ENCODE peak calls at places on chromosomes 12 and 14, in four cellular contexts. C, D, H and T are unnamed samples.
A peak's percentile ranks its signal among the peaks of the same experiment; 100 is the strongest.

GRCh38 chr12:109538191-109538863 is 35.0 kb downstream of the MMAB start:
- DNase-seq in C (no peak), D (no peak), H (no peak), T (no peak)

GRCh38 chr12:1013618-1014489 is 22.8 kb downstream of the ERC1 start:
- DNase-seq in C (no peak), D (no peak), H (no peak), T (no peak)

GRCh38 chr12:59595097-59595496 is 732 bp upstream of the SLC16A7 start:
- DNase-seq in C (no peak), D (no peak), H (no peak), T (no peak)

GRCh38 chr14:68607081-68607851 is 185.6 kb downstream of the ZFP36L1 start:
- DNase-seq in C (no peak), D (no peak), H (peak; percentile 68), T (peak; percentile 48)

GRCh38 chr12:121190523-121191031 is 19.4 kb upstream of the P2RX4 start:
- DNase-seq in C (no peak), D (no peak), H (no peak), T (no peak)

GRCh38 chr14:38079268-38079667 is 128.4 kb upstream of the SSTR1 start:
- DNase-seq in C (peak; percentile 6), D (no peak), H (no peak), T (no peak)

GRCh38 chr14:94394594-94395305 is 6.3 kb upstream of the SERPINA1 start:
- DNase-seq in C (no peak), D (no peak), H (peak; percentile 74), T (no peak)

GRCh38 chr12:49971141-49971540 is 1.6 kb upstream of the AQP6 start:
- DNase-seq in C (no peak), D (no peak), H (no peak), T (no peak)

GRCh38 chr12:117155278-117156060 is 34.8 kb downstream of the FBXO21 start:
- DNase-seq in C (peak; percentile 73), D (peak; percentile 92), H (peak; percentile 95), T (peak; percentile 100)

GRCh38 chr12:42086021-42086420 is 58.7 kb downstream of the GXYLT1 start:
- DNase-seq in C (no peak), D (peak; percentile 21), H (no peak), T (no peak)
- TF ChIP-seq JUN in C (no peak), D (no peak), H (no peak), T (no peak)

DNA sequence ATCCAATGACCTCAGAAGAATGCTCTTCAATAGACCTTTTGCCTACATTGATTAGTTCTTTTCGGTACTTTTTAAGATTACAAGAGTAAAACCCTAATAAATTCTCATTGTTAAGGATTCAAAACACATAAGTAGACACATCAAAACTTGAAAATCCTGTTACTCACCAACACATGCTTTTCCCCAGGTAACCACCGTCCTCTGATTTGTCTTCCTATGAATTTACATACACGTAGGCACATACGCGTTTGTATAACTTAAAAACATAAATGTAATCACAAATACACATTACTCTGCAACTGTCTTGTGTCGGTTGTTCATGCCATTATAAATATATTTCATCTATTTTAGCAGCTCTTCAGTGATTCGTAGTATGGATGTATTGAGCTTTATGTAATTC is 910 bp upstream of the WASHC4 start:
- DNase-seq in C (no peak), D (no peak), H (no peak), T (no peak)
- TF ChIP-seq NR3C1 in C (no peak), D (no peak), H (no peak), T (no peak)

GRCh38 chr12:13000616-13000934 is 510 bp upstream of the HEBP1 start:
- DNase-seq in C (peak; percentile 58), D (no peak), H (no peak), T (no peak)
- TF ChIP-seq JUN in C (no peak), D (no peak), H (no peak), T (no peak)

GRCh38 chr12:67193705-67194104 is 75.5 kb upstream of the CAND1 start:
- DNase-seq in C (no peak), D (peak; percentile 36), H (peak; percentile 8), T (peak; percentile 54)
- TF ChIP-seq NR3C1 in C (no peak), D (no peak), H (no peak), T (no peak)